ENCODE peak calls at places on chromosomes 11 and 22, in eight cellular contexts. One of them, this sample, is unnamed. For H3K4me1, the result is how much of the 10 kb centered on the place peaks cover.

GRCh38 chr11:71137376-71137775 is 115.0 kb downstream of the SHANK2 start:
- DNase-seq in lower lobe of right lung: no peak
- DNase-seq in psoas muscle: no peak
- DNase-seq in A549: no peak
- DNase-seq in neuronal stem cell: no peak
- DNase-seq in H9: no peak
- DNase-seq in small intestine: no peak
- DNase-seq in mesendoderm: no peak
- DNase-seq in this sample: no peak

GRCh38 chr11:69293087-69293486 is 868 bp upstream of the MYEOV start:
- DNase-seq in mesendoderm: peak
- DNase-seq in psoas muscle: no peak
- DNase-seq in A549: no peak
- DNase-seq in H9: peak
- DNase-seq in lower lobe of right lung: peak
- DNase-seq in small intestine: no peak
- DNase-seq in neuronal stem cell: no peak
- DNase-seq in this sample: no peak

GRCh38 chr11:12205330-12205729 is 94.9 kb downstream of the MICAL2 start:
- DNase-seq in H9: no peak
- DNase-seq in mesendoderm: no peak
- DNase-seq in A549: no peak
- DNase-seq in psoas muscle: no peak
- DNase-seq in small intestine: no peak
- DNase-seq in lower lobe of right lung: no peak
- DNase-seq in neuronal stem cell: no peak
- DNase-seq in this sample: no peak

GRCh38 chr11:15775051-15775541 is 581.2 kb downstream of the SOX6 start:
- DNase-seq in A549: no peak
- DNase-seq in H9: no peak
- DNase-seq in lower lobe of right lung: no peak
- DNase-seq in psoas muscle: no peak
- DNase-seq in mesendoderm: peak
- DNase-seq in neuronal stem cell: no peak
- DNase-seq in small intestine: no peak
- DNase-seq in this sample: no peak

GRCh38 chr11:114209904-114210303 is 86.3 kb upstream of the NNMT start:
- DNase-seq in neuronal stem cell: peak
- DNase-seq in mesendoderm: no peak
- DNase-seq in lower lobe of right lung: no peak
- DNase-seq in psoas muscle: no peak
- DNase-seq in H9: no peak
- DNase-seq in A549: no peak
- DNase-seq in small intestine: peak
- DNase-seq in this sample: no peak

GRCh38 chr11:1165256-1166041 is 7.7 kb downstream of the MUC5AC start:
- DNase-seq in neuronal stem cell: no peak
- DNase-seq in small intestine: no peak
- DNase-seq in psoas muscle: peak
- DNase-seq in H9: no peak
- DNase-seq in lower lobe of right lung: no peak
- DNase-seq in A549: no peak
- DNase-seq in mesendoderm: no peak
- DNase-seq in this sample: peak

GRCh38 chr11:110168404-110168803 is 75.2 kb downstream of the ZC3H12C start:
- DNase-seq in neuronal stem cell: no peak
- DNase-seq in lower lobe of right lung: no peak
- DNase-seq in H9: no peak
- DNase-seq in small intestine: no peak
- DNase-seq in psoas muscle: no peak
- DNase-seq in A549: no peak
- DNase-seq in mesendoderm: no peak
- DNase-seq in this sample: no peak

GRCh38 chr22:30397656-30398635 is 1.1 kb downstream of the SEC14L2 start:
- DNase-seq in lower lobe of right lung: no peak
- DNase-seq in neuronal stem cell: no peak
- DNase-seq in small intestine: no peak
- DNase-seq in H9: no peak
- DNase-seq in psoas muscle: no peak
- DNase-seq in A549: no peak
- DNase-seq in mesendoderm: peak
- DNase-seq in this sample: no peak

GRCh38 chr11:128928400-128928799 is 14.3 kb downstream of the TP53AIP1 start:
- DNase-seq in H9: no peak
- DNase-seq in lower lobe of right lung: no peak
- DNase-seq in A549: no peak
- DNase-seq in neuronal stem cell: no peak
- DNase-seq in psoas muscle: no peak
- DNase-seq in small intestine: peak
- DNase-seq in mesendoderm: no peak
- DNase-seq in this sample: no peak

GRCh38 chr11:34358258-34358665 is 452 bp upstream of the ABTB2 start:
- DNase-seq in neuronal stem cell: peak
- DNase-seq in lower lobe of right lung: no peak
- DNase-seq in H9: no peak
- DNase-seq in psoas muscle: peak
- DNase-seq in A549: peak
- DNase-seq in mesendoderm: peak
- DNase-seq in small intestine: peak
- DNase-seq in this sample: peak

GRCh38 chr11:69817265-69818236 is 1.7 kb downstream of the FGF3 start:
- DNase-seq in mesendoderm: peak
- DNase-seq in small intestine: no peak
- DNase-seq in H9: no peak
- DNase-seq in psoas muscle: no peak
- DNase-seq in neuronal stem cell: no peak
- DNase-seq in A549: peak
- DNase-seq in lower lobe of right lung: no peak
- DNase-seq in this sample: peak

GRCh38 chr22:36308880-36309279 is 55.9 kb downstream of the APOL1 start:
- DNase-seq in psoas muscle: no peak
- DNase-seq in small intestine: no peak
- DNase-seq in A549: no peak
- DNase-seq in neuronal stem cell: no peak
- DNase-seq in lower lobe of right lung: no peak
- DNase-seq in mesendoderm: no peak
- DNase-seq in H9: no peak
- DNase-seq in this sample: no peak

GRCh38 chr11:60860943-60861342 is 5.2 kb upstream of the PTGDR2 start:
- DNase-seq in mesendoderm: no peak
- DNase-seq in psoas muscle: no peak
- DNase-seq in H9: no peak
- DNase-seq in small intestine: no peak
- DNase-seq in A549: no peak
- DNase-seq in lower lobe of right lung: peak
- DNase-seq in neuronal stem cell: no peak
- DNase-seq in this sample: no peak

GRCh38 chr11:22624742-22625447 is 728 bp downstream of the FANCF start:
- DNase-seq in small intestine: peak
- DNase-seq in neuronal stem cell: no peak
- DNase-seq in mesendoderm: peak
- DNase-seq in psoas muscle: peak
- DNase-seq in lower lobe of right lung: peak
- DNase-seq in A549: peak
- DNase-seq in H9: peak
- DNase-seq in this sample: no peak

GRCh38 chr11:130636672-130637463 is 188.4 kb downstream of the ADAMTS15 start:
- DNase-seq in psoas muscle: no peak
- DNase-seq in mesendoderm: peak
- DNase-seq in neuronal stem cell: no peak
- DNase-seq in H9: no peak
- DNase-seq in small intestine: peak
- DNase-seq in lower lobe of right lung: no peak
- DNase-seq in A549: peak
- DNase-seq in this sample: no peak

GRCh38 chr11:80103149-80103859 is 662.5 kb upstream of the TENM4 start:
- DNase-seq in lower lobe of right lung: no peak
- DNase-seq in small intestine: no peak
- DNase-seq in neuronal stem cell: no peak
- DNase-seq in psoas muscle: no peak
- DNase-seq in A549: no peak
- DNase-seq in mesendoderm: peak
- DNase-seq in H9: no peak
- DNase-seq in this sample: no peak

GRCh38 chr22:32802291-32802826 is 854 bp downstream of the TIMP3 start:
- DNase-seq in psoas muscle: no peak
- DNase-seq in H9: no peak
- DNase-seq in mesendoderm: no peak
- DNase-seq in small intestine: no peak
- DNase-seq in neuronal stem cell: no peak
- DNase-seq in lower lobe of right lung: no peak
- DNase-seq in A549: no peak
- DNase-seq in this sample: no peak

GRCh38 chr22:41262250-41262765 is 21.6 kb upstream of the CHADL start:
- DNase-seq in A549: no peak
- DNase-seq in neuronal stem cell: no peak
- DNase-seq in psoas muscle: no peak
- DNase-seq in lower lobe of right lung: no peak
- DNase-seq in small intestine: no peak
- DNase-seq in mesendoderm: no peak
- DNase-seq in H9: no peak
- DNase-seq in this sample: no peak

GRCh38 chr22:41261541-41262249 is 21.0 kb upstream of the CHADL start:
- DNase-seq in A549: no peak
- DNase-seq in mesendoderm: no peak
- DNase-seq in H9: no peak
- DNase-seq in psoas muscle: no peak
- DNase-seq in lower lobe of right lung: no peak
- DNase-seq in neuronal stem cell: no peak
- DNase-seq in small intestine: no peak
- DNase-seq in this sample: no peak

GRCh38 chr22:41263704-41264103 is 22.3 kb downstream of the RANGAP1 start:
- DNase-seq in lower lobe of right lung: no peak
- DNase-seq in H9: no peak
- DNase-seq in small intestine: no peak
- DNase-seq in A549: no peak
- DNase-seq in neuronal stem cell: no peak
- DNase-seq in mesendoderm: no peak
- DNase-seq in psoas muscle: no peak
- DNase-seq in this sample: no peak

GRCh38 chr22:41257696-41258095 is 17.0 kb upstream of the CHADL start:
- DNase-seq in small intestine: no peak
- DNase-seq in A549: no peak
- DNase-seq in mesendoderm: no peak
- DNase-seq in H9: no peak
- DNase-seq in psoas muscle: no peak
- DNase-seq in lower lobe of right lung: no peak
- DNase-seq in neuronal stem cell: no peak
- DNase-seq in this sample: no peak

DNA sequence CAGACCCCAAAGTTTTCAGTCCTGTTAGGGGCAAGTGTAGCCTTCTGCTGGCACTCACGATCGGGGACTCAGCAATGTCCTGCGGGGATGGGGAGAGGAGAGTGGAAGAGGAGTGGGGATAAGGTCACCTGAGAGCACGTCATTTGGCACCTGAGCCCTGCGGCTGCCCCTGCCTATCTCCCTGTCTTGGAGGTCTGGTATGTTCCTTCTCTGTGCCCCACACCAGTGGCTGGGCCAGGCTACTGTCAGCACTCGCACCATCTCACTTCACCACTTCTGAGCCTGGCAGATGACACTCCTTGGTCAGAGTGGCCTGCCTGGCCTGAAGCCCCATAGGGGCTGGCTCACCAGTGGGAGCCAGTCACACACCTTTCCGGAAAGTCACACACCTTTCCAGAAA is 20.1 kb upstream of the CHADL start:
- DNase-seq in neuronal stem cell: no peak
- DNase-seq in mesendoderm: no peak
- DNase-seq in small intestine: no peak
- DNase-seq in H9: no peak
- DNase-seq in A549: no peak
- DNase-seq in lower lobe of right lung: no peak
- DNase-seq in psoas muscle: no peak
- DNase-seq in this sample: no peak
- H3K27ac ChIP-seq in neuronal stem cell: no peak
- H3K27ac ChIP-seq in mesendoderm: no peak
- H3K27ac ChIP-seq in small intestine: no peak
- H3K27ac ChIP-seq in H9: no peak
- H3K27ac ChIP-seq in A549: no peak
- H3K27ac ChIP-seq in lower lobe of right lung: no peak
- H3K27ac ChIP-seq in psoas muscle: no peak
- H3K27ac ChIP-seq in this sample: no peak

DNA sequence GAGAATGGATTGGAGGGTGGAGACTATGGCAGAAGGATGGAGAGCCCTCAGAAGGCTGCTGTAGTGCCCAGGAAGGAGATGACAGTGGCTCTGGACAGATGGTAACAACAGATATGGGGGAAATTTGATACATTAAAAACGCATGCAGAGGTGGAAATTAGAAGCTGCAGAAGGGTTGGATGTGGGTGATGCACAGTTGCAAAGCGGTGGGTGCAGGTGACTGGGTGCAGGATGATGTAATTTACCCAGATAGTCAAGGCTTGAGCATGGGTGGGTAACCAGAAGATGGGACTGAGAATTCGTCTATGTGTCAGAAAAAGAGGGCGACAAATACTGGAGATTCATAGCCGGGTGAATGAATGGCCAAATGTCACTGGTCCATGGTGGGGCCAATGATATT is 570.3 kb downstream of the MN1 start:
- DNase-seq in lower lobe of right lung: no peak
- DNase-seq in H9: no peak
- DNase-seq in small intestine: no peak
- DNase-seq in psoas muscle: no peak
- DNase-seq in A549: no peak
- DNase-seq in mesendoderm: no peak
- DNase-seq in neuronal stem cell: no peak
- DNase-seq in this sample: no peak
- H3K4me1 ChIP-seq in lower lobe of right lung: under half
- H3K4me1 ChIP-seq in H9: under half
- H3K4me1 ChIP-seq in small intestine: under half
- H3K4me1 ChIP-seq in psoas muscle: under half
- H3K4me1 ChIP-seq in A549: under half
- H3K4me1 ChIP-seq in mesendoderm: under half
- H3K4me1 ChIP-seq in neuronal stem cell: under half
- H3K4me1 ChIP-seq in this sample: under half

DNA sequence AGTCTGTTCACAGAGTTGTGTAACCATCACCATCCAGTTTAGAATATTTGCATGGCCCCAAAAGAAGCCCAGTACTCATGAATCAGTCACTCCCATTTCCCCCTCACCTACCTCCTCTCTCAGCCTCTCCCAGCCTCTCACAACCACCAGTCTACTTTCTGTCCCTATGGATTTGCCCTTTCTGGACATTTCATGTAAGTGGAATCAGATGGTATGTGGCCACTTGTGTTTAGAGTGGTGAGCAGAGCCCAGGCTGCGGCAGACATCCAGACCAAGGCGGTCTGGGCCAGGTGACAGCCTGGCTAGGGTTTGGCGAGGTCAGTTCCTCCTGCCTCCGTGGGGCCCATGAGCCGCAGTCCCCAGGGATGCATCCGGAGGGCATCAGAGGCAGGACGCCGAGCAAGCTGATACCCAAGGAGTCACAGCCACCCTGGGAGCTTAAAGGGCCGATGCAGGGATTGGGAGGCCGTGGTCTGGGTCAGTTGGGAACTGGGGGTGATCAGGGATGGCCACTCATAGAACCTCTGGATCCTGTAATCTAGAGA is 53.3 kb upstream of the CLDN5 start:
- DNase-seq in small intestine: no peak
- DNase-seq in lower lobe of right lung: no peak
- DNase-seq in psoas muscle: no peak
- DNase-seq in mesendoderm: no peak
- DNase-seq in A549: no peak
- DNase-seq in neuronal stem cell: no peak
- DNase-seq in H9: no peak
- DNase-seq in this sample: no peak
- H3K27ac ChIP-seq in small intestine: no peak
- H3K27ac ChIP-seq in lower lobe of right lung: peak
- H3K27ac ChIP-seq in psoas muscle: peak
- H3K27ac ChIP-seq in mesendoderm: no peak
- H3K27ac ChIP-seq in A549: no peak
- H3K27ac ChIP-seq in neuronal stem cell: no peak
- H3K27ac ChIP-seq in H9: no peak
- H3K27ac ChIP-seq in this sample: peak

GRCh38 chr22:24555160-24555495 is 190 bp upstream of the GUCD1 start:
- DNase-seq in A549: peak
- DNase-seq in psoas muscle: peak
- DNase-seq in small intestine: peak
- DNase-seq in H9: peak
- DNase-seq in lower lobe of right lung: peak
- DNase-seq in neuronal stem cell: peak
- DNase-seq in mesendoderm: peak
- DNase-seq in this sample: peak
- H3K4me1 ChIP-seq in A549: under half
- H3K4me1 ChIP-seq in psoas muscle: half or more
- H3K4me1 ChIP-seq in small intestine: under half
- H3K4me1 ChIP-seq in H9: under half
- H3K4me1 ChIP-seq in lower lobe of right lung: half or more
- H3K4me1 ChIP-seq in neuronal stem cell: under half
- H3K4me1 ChIP-seq in mesendoderm: under half
- H3K4me1 ChIP-seq in this sample: under half